ENCODE peak calls at places on chromosomes 4 and X, in ten cellular contexts. M is stomach, W is GM20000, S is PC-3, D is HFFc6, Q is HFF-Myc, C is fibroblast of lung, H is fibroblast of villous mesenchyme, J is endothelial cell, O is HepG2. K is an unnamed sample.
A peak's percentile ranks its signal among the peaks of the same experiment; 100 is the strongest.

GRCh38 chrX:40072246-40072645 is 25.5 kb downstream of the BCOR start:
- DNase-seq in C (no peak), D (no peak), Q (no peak), S (no peak), M (no peak), O (no peak), H (no peak), W (no peak), J (no peak), K (no peak)

GRCh38 chr4:168796362-168797106 is 213.5 kb downstream of the CBR4 start:
- DNase-seq in H (peak; percentile 90), S (peak; percentile 88), W (no peak), Q (peak; percentile 42), C (peak; percentile 95), J (no peak), O (peak; percentile 80), D (peak; percentile 75), M (peak; percentile 66), K (no peak)

GRCh38 chrX:68640661-68641060 is 6.8 kb upstream of the STARD8 start:
- DNase-seq in O (no peak), Q (no peak), C (no peak), J (no peak), S (no peak), W (no peak), M (no peak), H (no peak), D (no peak), K (no peak)

GRCh38 chr4:7571736-7572135 is 137.0 kb upstream of the PSAPL1 start:
- DNase-seq in H (no peak), O (no peak), S (no peak), C (no peak), W (no peak), Q (no peak), M (no peak), D (no peak), J (no peak), K (no peak)

GRCh38 chr4:3851211-3851610 is 85.0 kb downstream of the ADRA2C start:
- DNase-seq in D (peak; percentile 70), J (no peak), S (no peak), O (no peak), W (no peak), C (peak; percentile 9), M (no peak), H (peak; percentile 71), Q (peak; percentile 14), K (no peak)

GRCh38 chr4:145804134-145804533 is 124.2 kb downstream of the C4orf51 start:
- DNase-seq in C (peak; percentile 94), O (peak; percentile 54), D (peak; percentile 85), S (peak; percentile 39), H (peak; percentile 87), J (no peak), M (no peak), Q (peak; percentile 53), W (no peak), K (no peak)

GRCh38 chrX:78333521-78333920 is 6.1 kb upstream of the CYSLTR1 start:
- DNase-seq in W (peak; percentile 25), O (no peak), J (no peak), S (peak; percentile 4), Q (no peak), C (no peak), M (no peak), H (no peak), D (no peak), K (no peak)

GRCh38 chrX:109472939-109473713 is 8.8 kb downstream of the GUCY2F start:
- DNase-seq in D (peak; percentile 19), W (peak; percentile 9), M (no peak), O (peak; percentile 42), Q (no peak), H (peak; percentile 1), C (peak; percentile 69), S (peak; percentile 28), J (peak; percentile 33), K (peak; percentile 6)

GRCh38 chr4:2095236-2096072 is 36.3 kb downstream of the NAT8L start:
- DNase-seq in Q (no peak), D (peak; percentile 24), H (no peak), O (no peak), J (no peak), W (no peak), M (no peak), S (no peak), C (peak; percentile 50), K (no peak)

GRCh38 chrX:68048774-68049173 is 384.5 kb downstream of the OPHN1 start:
- DNase-seq in O (no peak), J (no peak), M (no peak), S (no peak), D (no peak), Q (no peak), W (no peak), C (no peak), H (no peak), K (no peak)

GRCh38 chr4:187188118-187188517 is 464.5 kb upstream of the FAT1 start:
- DNase-seq in J (no peak), S (no peak), C (no peak), D (no peak), W (no peak), Q (no peak), H (no peak), M (no peak), O (no peak), K (no peak)

GRCh38 chrX:10474510-10474909 is 145.9 kb downstream of the MID1 start:
- DNase-seq in D (no peak), M (no peak), Q (no peak), S (no peak), C (no peak), J (no peak), H (no peak), W (no peak), O (no peak), K (no peak)

GRCh38 chrX:95875661-95876060 is 809.0 kb upstream of the DIAPH2 start:
- DNase-seq in M (no peak), W (no peak), J (no peak), D (no peak), C (no peak), S (no peak), Q (no peak), H (no peak), O (no peak), K (no peak)

GRCh38 chr4:54726907-54727306 is 69.2 kb downstream of the KIT start:
- DNase-seq in H (no peak), O (no peak), S (no peak), D (no peak), M (no peak), W (no peak), Q (no peak), C (no peak), J (no peak), K (no peak)
- TF ChIP-seq CTCF in H (no peak), O (no peak), S (no peak), D (no peak), M (no peak), W (no peak), Q (no peak), C (no peak), J (no peak), K (no peak)

DNA sequence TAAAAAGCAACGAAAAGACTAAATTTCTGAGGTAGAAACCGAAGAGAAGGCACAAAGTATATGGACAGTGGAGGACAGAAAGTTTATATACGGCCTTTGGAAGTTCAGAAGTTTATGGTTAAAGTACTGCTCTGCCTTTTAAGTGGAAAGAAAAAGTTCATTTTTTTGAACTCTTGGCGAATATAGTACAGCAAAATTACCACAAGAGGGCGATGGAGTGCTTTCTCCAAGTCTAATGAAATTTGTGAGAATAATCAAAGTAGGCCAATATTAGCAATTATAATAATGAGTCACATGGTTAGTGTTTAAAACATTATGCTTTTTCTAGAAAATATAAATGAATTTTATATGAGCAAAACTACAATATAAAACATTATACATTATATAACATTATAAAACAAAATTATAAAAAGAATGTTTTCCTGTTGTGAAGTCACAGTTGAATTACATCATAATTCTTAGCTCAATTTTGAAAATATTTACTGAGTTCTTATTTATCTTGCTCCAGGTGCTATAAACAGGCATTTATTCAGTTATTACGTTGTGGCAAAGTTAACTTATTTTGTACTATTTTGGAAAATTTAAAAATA is 136.2 kb upstream of the BMPR1B start:
- DNase-seq in O (peak; percentile 28), S (peak; percentile 67), H (peak; percentile 65), M (no peak), W (peak; percentile 34), D (peak; percentile 25), C (peak; percentile 33), Q (no peak), J (peak; percentile 27), K (peak; percentile 48)
- TF ChIP-seq CTCF in O (peak; percentile 64), S (peak; percentile 74), H (peak; percentile 78), M (peak; percentile 57), W (peak; percentile 59), D (peak; percentile 95), C (peak; percentile 73), Q (peak; percentile 63), J (peak; percentile 87), K (peak; percentile 75)

GRCh38 chr4:87410157-87410556 is 12.2 kb upstream of the NUDT9 start:
- DNase-seq in M (no peak), Q (no peak), D (no peak), J (no peak), H (peak; percentile 13), W (no peak), S (no peak), O (peak; percentile 67), C (peak; percentile 46), K (no peak)

GRCh38 chr4:87405421-87405820 is 14.4 kb upstream of the HSD17B11 start:
- DNase-seq in J (no peak), O (no peak), M (no peak), H (no peak), D (no peak), S (no peak), C (no peak), W (no peak), Q (no peak), K (no peak)

GRCh38 chr4:87406462-87406861 is 15.5 kb upstream of the HSD17B11 start:
- DNase-seq in W (no peak), H (no peak), Q (no peak), D (no peak), S (no peak), M (no peak), O (no peak), C (no peak), J (no peak), K (no peak)

GRCh38 chr4:87410669-87411068 is 11.7 kb upstream of the NUDT9 start:
- DNase-seq in C (peak; percentile 40), S (no peak), M (no peak), Q (no peak), W (no peak), D (peak; percentile 50), O (no peak), J (no peak), H (no peak), K (no peak)

DNA sequence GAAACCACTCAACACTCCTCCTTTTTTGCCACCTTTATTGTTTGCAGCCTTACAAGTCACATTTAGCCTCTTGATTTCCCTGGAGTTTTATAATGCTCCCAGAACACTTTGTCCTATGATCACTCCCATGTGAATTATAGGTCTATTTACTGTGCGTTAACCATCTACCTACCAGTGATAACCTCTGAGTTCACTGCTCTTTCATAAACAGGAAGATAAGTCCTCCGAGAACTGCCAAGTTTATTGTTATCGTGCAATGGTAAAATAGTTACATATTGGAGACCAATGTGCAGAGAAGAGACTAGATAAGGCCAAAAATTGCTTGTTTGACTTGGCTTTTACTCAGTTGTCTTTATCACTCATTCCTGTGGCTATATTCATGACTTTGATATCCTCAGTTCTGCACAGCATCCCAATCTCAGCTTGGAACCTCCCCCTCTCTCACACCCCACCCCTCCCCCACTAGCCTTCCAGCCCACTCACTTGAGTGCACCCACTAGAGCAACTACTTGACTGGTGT is 12.9 kb upstream of the NUDT9 start:
- DNase-seq in M (no peak), O (peak; percentile 89), C (no peak), Q (no peak), W (no peak), H (no peak), D (no peak), J (no peak), S (no peak), K (no peak)
- TF ChIP-seq CTCF in M (no peak), O (no peak), C (no peak), Q (no peak), W (no peak), H (no peak), D (no peak), J (no peak), S (no peak), K (no peak)

GRCh38 chrX:47644557-47645091 is 5.7 kb downstream of the ELK1 start:
- DNase-seq in C (peak; percentile 16), Q (no peak), W (no peak), J (no peak), H (peak; percentile 39), D (peak; percentile 24), O (no peak), S (peak; percentile 17), M (no peak), K (no peak)
- TF ChIP-seq CTCF in C (peak; percentile 57), Q (peak; percentile 35), W (peak; percentile 6), J (peak; percentile 38), H (peak; percentile 52), D (peak; percentile 71), O (no peak), S (peak; percentile 44), M (peak; percentile 13), K (peak; percentile 9)